ENCODE peak calls at places on chromosome 15, in eight cellular contexts. One of them, this sample, is unnamed.
A peak's percentile ranks its signal among the peaks of the same experiment; 100 is the strongest.

GRCh38 chr15:88932875-88933330 is 19.7 kb upstream of the MFGE8 start:
- DNase-seq in fibroblast of mammary gland: peak; percentile 60
- DNase-seq in OCI-LY7: no peak
- DNase-seq in testis: no peak
- DNase-seq in coronary artery: no peak
- DNase-seq in epithelial cell of esophagus: no peak
- DNase-seq in ovary: no peak
- DNase-seq in body of pancreas: no peak
- DNase-seq in this sample: no peak

GRCh38 chr15:33022629-33023028 is 171.9 kb downstream of the FMN1 start:
- DNase-seq in fibroblast of mammary gland: peak; percentile 65
- DNase-seq in OCI-LY7: no peak
- DNase-seq in testis: no peak
- DNase-seq in coronary artery: no peak
- DNase-seq in epithelial cell of esophagus: peak; percentile 79
- DNase-seq in ovary: no peak
- DNase-seq in body of pancreas: no peak
- DNase-seq in this sample: no peak

GRCh38 chr15:45497261-45497660 is 25.3 kb downstream of the SLC30A4 start:
- DNase-seq in fibroblast of mammary gland: no peak
- DNase-seq in OCI-LY7: no peak
- DNase-seq in testis: no peak
- DNase-seq in coronary artery: no peak
- DNase-seq in epithelial cell of esophagus: no peak
- DNase-seq in ovary: no peak
- DNase-seq in body of pancreas: no peak
- DNase-seq in this sample: no peak

GRCh38 chr15:31867536-31868442 is 162.5 kb upstream of the CHRNA7 start:
- DNase-seq in fibroblast of mammary gland: peak; percentile 56
- DNase-seq in OCI-LY7: peak; percentile 65
- DNase-seq in testis: peak; percentile 63
- DNase-seq in coronary artery: no peak
- DNase-seq in epithelial cell of esophagus: peak; percentile 56
- DNase-seq in ovary: peak; percentile 70
- DNase-seq in body of pancreas: peak; percentile 72
- DNase-seq in this sample: no peak

GRCh38 chr15:39362832-39363561 is 217.9 kb upstream of the THBS1 start:
- DNase-seq in fibroblast of mammary gland: peak; percentile 89
- DNase-seq in OCI-LY7: no peak
- DNase-seq in testis: no peak
- DNase-seq in coronary artery: no peak
- DNase-seq in epithelial cell of esophagus: no peak
- DNase-seq in ovary: no peak
- DNase-seq in body of pancreas: no peak
- DNase-seq in this sample: no peak

GRCh38 chr15:94352940-94353820 is 121.8 kb downstream of the MCTP2 start:
- DNase-seq in fibroblast of mammary gland: peak; percentile 2
- DNase-seq in OCI-LY7: no peak
- DNase-seq in testis: no peak
- DNase-seq in coronary artery: no peak
- DNase-seq in epithelial cell of esophagus: no peak
- DNase-seq in ovary: no peak
- DNase-seq in body of pancreas: no peak
- DNase-seq in this sample: no peak

GRCh38 chr15:88454867-88455810 is 12.0 kb downstream of the MRPL46 start:
- DNase-seq in fibroblast of mammary gland: peak; percentile 71
- DNase-seq in OCI-LY7: peak; percentile 83
- DNase-seq in testis: peak; percentile 68
- DNase-seq in coronary artery: no peak
- DNase-seq in epithelial cell of esophagus: peak; percentile 76
- DNase-seq in ovary: peak; percentile 67
- DNase-seq in body of pancreas: peak; percentile 67
- DNase-seq in this sample: no peak

GRCh38 chr15:57146394-57147140 is 228.1 kb downstream of the TCF12 start:
- DNase-seq in fibroblast of mammary gland: peak; percentile 76
- DNase-seq in OCI-LY7: peak; percentile 53
- DNase-seq in testis: no peak
- DNase-seq in coronary artery: no peak
- DNase-seq in epithelial cell of esophagus: peak; percentile 53
- DNase-seq in ovary: no peak
- DNase-seq in body of pancreas: no peak
- DNase-seq in this sample: no peak

GRCh38 chr15:63492541-63493077 is 11.8 kb upstream of the USP3 start:
- DNase-seq in fibroblast of mammary gland: peak; percentile 81
- DNase-seq in OCI-LY7: no peak
- DNase-seq in testis: no peak
- DNase-seq in coronary artery: no peak
- DNase-seq in epithelial cell of esophagus: peak; percentile 72
- DNase-seq in ovary: no peak
- DNase-seq in body of pancreas: no peak
- DNase-seq in this sample: no peak

GRCh38 chr15:73869216-73869995 is 4.0 kb upstream of the TBC1D21 start:
- DNase-seq in fibroblast of mammary gland: no peak
- DNase-seq in OCI-LY7: no peak
- DNase-seq in testis: no peak
- DNase-seq in coronary artery: peak; percentile 31
- DNase-seq in epithelial cell of esophagus: no peak
- DNase-seq in ovary: no peak
- DNase-seq in body of pancreas: no peak
- DNase-seq in this sample: no peak

GRCh38 chr15:88872706-88873105 is 22.6 kb downstream of the HAPLN3 start:
- DNase-seq in fibroblast of mammary gland: no peak
- DNase-seq in OCI-LY7: no peak
- DNase-seq in testis: no peak
- DNase-seq in coronary artery: no peak
- DNase-seq in epithelial cell of esophagus: peak; percentile 22
- DNase-seq in ovary: no peak
- DNase-seq in body of pancreas: no peak
- DNase-seq in this sample: no peak

GRCh38 chr15:58512522-58512921 is 80.7 kb downstream of the LIPC start:
- DNase-seq in fibroblast of mammary gland: no peak
- DNase-seq in OCI-LY7: no peak
- DNase-seq in testis: no peak
- DNase-seq in coronary artery: no peak
- DNase-seq in epithelial cell of esophagus: no peak
- DNase-seq in ovary: no peak
- DNase-seq in body of pancreas: no peak
- DNase-seq in this sample: no peak

GRCh38 chr15:101600024-101600423 is 52.2 kb downstream of the TM2D3 start:
- DNase-seq in fibroblast of mammary gland: no peak
- DNase-seq in OCI-LY7: no peak
- DNase-seq in testis: no peak
- DNase-seq in coronary artery: no peak
- DNase-seq in epithelial cell of esophagus: peak; percentile 19
- DNase-seq in ovary: no peak
- DNase-seq in body of pancreas: no peak
- DNase-seq in this sample: no peak

GRCh38 chr15:89122532-89123525 is 34.6 kb downstream of the ABHD2 start:
- DNase-seq in fibroblast of mammary gland: peak; percentile 85
- DNase-seq in OCI-LY7: no peak
- DNase-seq in testis: no peak
- DNase-seq in coronary artery: no peak
- DNase-seq in epithelial cell of esophagus: peak; percentile 91
- DNase-seq in ovary: no peak
- DNase-seq in body of pancreas: peak; percentile 11
- DNase-seq in this sample: no peak

GRCh38 chr15:60585743-60586708 is 107.1 kb upstream of the ICE2 start:
- DNase-seq in fibroblast of mammary gland: peak; percentile 83
- DNase-seq in OCI-LY7: peak; percentile 82
- DNase-seq in testis: peak; percentile 77
- DNase-seq in coronary artery: no peak
- DNase-seq in epithelial cell of esophagus: peak; percentile 77
- DNase-seq in ovary: no peak
- DNase-seq in body of pancreas: peak; percentile 70
- DNase-seq in this sample: no peak
- TF ChIP-seq CTCF in fibroblast of mammary gland: peak; percentile 93
- TF ChIP-seq CTCF in OCI-LY7: peak; percentile 99
- TF ChIP-seq CTCF in testis: peak; percentile 82
- TF ChIP-seq CTCF in coronary artery: peak; percentile 35
- TF ChIP-seq CTCF in epithelial cell of esophagus: peak; percentile 86
- TF ChIP-seq CTCF in ovary: peak; percentile 50
- TF ChIP-seq CTCF in body of pancreas: peak; percentile 95
- TF ChIP-seq CTCF in this sample: peak; percentile 93

DNA sequence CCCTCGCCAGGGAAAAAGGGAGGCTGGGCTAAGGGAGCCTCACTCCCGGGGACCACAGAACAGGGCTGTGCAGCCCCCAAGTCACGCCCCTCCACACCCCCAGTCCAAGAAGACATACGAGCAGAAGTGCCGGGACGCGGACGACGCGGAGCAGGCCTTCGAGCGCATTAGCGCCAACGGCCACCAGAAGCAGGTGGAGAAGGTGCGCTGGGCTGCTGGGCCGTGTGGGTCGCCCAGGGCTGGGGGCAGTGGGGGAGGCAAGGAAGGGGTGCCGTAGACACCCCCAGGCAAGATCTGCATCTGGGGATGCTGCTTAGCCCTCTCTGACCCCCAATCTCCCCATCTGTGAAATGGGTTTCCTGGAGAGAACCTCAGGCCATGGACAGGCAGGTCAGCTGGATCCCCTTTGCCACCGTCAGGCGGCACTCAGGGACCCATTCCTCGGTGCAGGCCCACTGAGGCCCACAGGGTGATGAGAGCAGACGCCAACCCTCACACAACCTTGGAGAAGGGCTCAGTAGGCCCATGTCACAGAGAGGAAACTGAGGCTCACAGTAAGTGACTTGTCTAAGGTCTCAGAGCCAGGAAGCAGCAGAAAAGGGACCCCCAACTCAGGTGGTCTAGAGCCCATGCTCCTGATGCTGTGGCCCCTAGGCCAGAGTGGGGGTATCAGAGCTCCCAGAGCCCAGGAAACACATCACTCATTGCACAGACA is 33.7 kb downstream of the PSTPIP1 start:
- DNase-seq in fibroblast of mammary gland: no peak
- DNase-seq in OCI-LY7: no peak
- DNase-seq in testis: no peak
- DNase-seq in coronary artery: peak; percentile 70
- DNase-seq in epithelial cell of esophagus: no peak
- DNase-seq in ovary: no peak
- DNase-seq in body of pancreas: peak; percentile 15
- DNase-seq in this sample: no peak
- H3K4me3 ChIP-seq in fibroblast of mammary gland: no peak overlapping the region
- H3K4me3 ChIP-seq in OCI-LY7: no peak overlapping the region
- H3K4me3 ChIP-seq in testis: no peak overlapping the region
- H3K4me3 ChIP-seq in coronary artery: peak overlapping the region; percentile 51
- H3K4me3 ChIP-seq in epithelial cell of esophagus: peak overlapping the region; percentile 18
- H3K4me3 ChIP-seq in ovary: no peak overlapping the region
- H3K4me3 ChIP-seq in body of pancreas: no peak overlapping the region
- H3K4me3 ChIP-seq in this sample: peak overlapping the region; percentile 23

DNA sequence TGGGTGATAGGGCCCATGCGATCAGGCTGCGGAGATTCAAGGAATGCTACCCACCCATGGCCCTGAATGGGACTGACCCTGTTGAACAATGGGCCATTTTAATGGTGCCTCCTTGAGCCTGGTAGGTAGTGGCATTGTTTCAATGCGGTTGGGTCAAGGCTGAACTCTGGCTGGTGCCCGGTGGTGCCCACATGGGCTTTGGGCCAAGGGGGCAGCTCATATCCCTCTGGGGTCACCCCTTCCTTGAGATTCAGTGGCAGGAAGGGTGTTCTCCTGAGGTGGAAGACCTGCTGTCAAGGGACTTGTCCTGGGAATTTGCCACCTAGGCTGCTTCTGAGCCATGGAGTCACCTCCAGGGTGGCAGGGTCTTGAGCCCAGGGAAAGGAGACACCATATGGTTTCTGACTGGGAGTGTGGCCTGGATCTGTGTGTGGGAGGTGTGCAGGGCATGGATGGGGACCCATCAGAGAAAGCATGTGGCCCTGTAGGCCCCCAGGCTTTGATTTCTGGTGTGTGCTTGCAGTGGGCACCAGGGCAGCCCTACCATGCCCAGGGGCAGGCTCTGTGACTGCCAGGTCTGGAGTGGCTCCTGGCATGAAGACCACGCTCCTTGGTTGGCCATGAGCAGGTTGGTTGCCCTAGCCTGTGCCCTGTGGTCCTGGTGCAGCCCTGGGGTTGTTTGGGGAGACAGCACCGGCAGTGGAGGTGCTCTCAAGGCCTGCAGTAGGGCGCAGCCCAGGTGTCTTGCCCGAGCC is 199.9 kb downstream of the UBE3A start:
- DNase-seq in fibroblast of mammary gland: no peak
- DNase-seq in OCI-LY7: no peak
- DNase-seq in testis: no peak
- DNase-seq in coronary artery: no peak
- DNase-seq in epithelial cell of esophagus: no peak
- DNase-seq in ovary: no peak
- DNase-seq in body of pancreas: no peak
- DNase-seq in this sample: no peak
- TF ChIP-seq CTCF in fibroblast of mammary gland: no peak
- TF ChIP-seq CTCF in OCI-LY7: no peak
- TF ChIP-seq CTCF in testis: no peak
- TF ChIP-seq CTCF in coronary artery: no peak
- TF ChIP-seq CTCF in epithelial cell of esophagus: no peak
- TF ChIP-seq CTCF in ovary: no peak
- TF ChIP-seq CTCF in body of pancreas: no peak
- TF ChIP-seq CTCF in this sample: no peak

GRCh38 chr15:80072285-80072684 is 12.8 kb downstream of the ZFAND6 start:
- DNase-seq in fibroblast of mammary gland: peak; percentile 91
- DNase-seq in OCI-LY7: peak; percentile 85
- DNase-seq in testis: no peak
- DNase-seq in coronary artery: no peak
- DNase-seq in epithelial cell of esophagus: peak; percentile 92
- DNase-seq in ovary: no peak
- DNase-seq in body of pancreas: no peak
- DNase-seq in this sample: peak; percentile 82

GRCh38 chr15:80073197-80073596 is 13.7 kb downstream of the ZFAND6 start:
- DNase-seq in fibroblast of mammary gland: no peak
- DNase-seq in OCI-LY7: no peak
- DNase-seq in testis: no peak
- DNase-seq in coronary artery: no peak
- DNase-seq in epithelial cell of esophagus: no peak
- DNase-seq in ovary: no peak
- DNase-seq in body of pancreas: no peak
- DNase-seq in this sample: no peak

GRCh38 chr15:80068578-80068977 is 9.1 kb downstream of the ZFAND6 start:
- DNase-seq in fibroblast of mammary gland: peak; percentile 85
- DNase-seq in OCI-LY7: no peak
- DNase-seq in testis: no peak
- DNase-seq in coronary artery: no peak
- DNase-seq in epithelial cell of esophagus: no peak
- DNase-seq in ovary: no peak
- DNase-seq in body of pancreas: no peak
- DNase-seq in this sample: no peak

GRCh38 chr15:80070840-80071239 is 11.4 kb downstream of the ZFAND6 start:
- DNase-seq in fibroblast of mammary gland: peak; percentile 76
- DNase-seq in OCI-LY7: peak; percentile 37
- DNase-seq in testis: no peak
- DNase-seq in coronary artery: no peak
- DNase-seq in epithelial cell of esophagus: peak; percentile 27
- DNase-seq in ovary: no peak
- DNase-seq in body of pancreas: no peak
- DNase-seq in this sample: no peak

DNA sequence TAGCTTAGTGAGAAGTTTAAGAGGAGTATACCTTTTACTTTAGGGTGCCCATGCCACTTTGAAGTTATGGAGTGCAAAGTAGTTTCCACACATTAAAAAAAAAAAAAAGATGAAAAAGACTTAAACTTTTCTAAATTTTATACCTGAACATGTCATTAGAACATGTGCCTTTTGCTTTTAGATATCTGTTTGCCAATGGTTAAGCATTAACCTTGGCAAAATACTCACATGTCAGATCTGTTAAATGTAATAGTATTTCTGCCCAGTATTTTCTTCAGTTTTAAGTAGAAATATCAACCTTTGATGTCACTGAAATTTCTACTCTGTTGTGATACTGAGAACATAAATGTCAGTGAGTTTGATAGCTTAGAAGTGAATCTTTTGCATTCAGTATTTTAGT is 12.2 kb downstream of the ZFAND6 start:
- DNase-seq in fibroblast of mammary gland: no peak
- DNase-seq in OCI-LY7: no peak
- DNase-seq in testis: no peak
- DNase-seq in coronary artery: no peak
- DNase-seq in epithelial cell of esophagus: no peak
- DNase-seq in ovary: no peak
- DNase-seq in body of pancreas: no peak
- DNase-seq in this sample: no peak
- H3K4me3 ChIP-seq in fibroblast of mammary gland: peak overlapping the region; percentile 20
- H3K4me3 ChIP-seq in OCI-LY7: peak overlapping the region; percentile 71
- H3K4me3 ChIP-seq in testis: no peak overlapping the region
- H3K4me3 ChIP-seq in coronary artery: no peak overlapping the region
- H3K4me3 ChIP-seq in epithelial cell of esophagus: peak overlapping the region; percentile 71
- H3K4me3 ChIP-seq in ovary: no peak overlapping the region
- H3K4me3 ChIP-seq in body of pancreas: no peak overlapping the region
- H3K4me3 ChIP-seq in this sample: peak overlapping the region; percentile 56